ENCODE peak calls at places on chromosome 17, in four cellular contexts. T, F, G and Z are unnamed samples. For H3K9me3, the result is how much of the 10 kb centered on the place peaks cover.

GRCh38 chr17:48441231-48441711 is 11.3 kb upstream of the SKAP1 start:
- DNase-seq in F (no peak), T (no peak), G (no peak), Z (no peak)

GRCh38 chr17:36850794-36851193 is 86.5 kb upstream of the LHX1 start:
- DNase-seq in T (peak), G (no peak), F (no peak), Z (no peak)

GRCh38 chr17:12790806-12791148 is 1.5 kb downstream of the ARHGAP44 start:
- DNase-seq in G (no peak), T (no peak), F (no peak), Z (no peak)

GRCh38 chr17:68733241-68734176 is 132.3 kb upstream of the FAM20A start:
- DNase-seq in F (no peak), G (no peak), T (no peak), Z (no peak)

GRCh38 chr17:78618264-78619066 is 41.3 kb upstream of the DNAH17 start:
- DNase-seq in G (no peak), F (no peak), T (no peak), Z (no peak)

GRCh38 chr17:60463157-60463820 is 41.0 kb downstream of the CHCT1 start:
- DNase-seq in T (no peak), G (no peak), F (no peak), Z (no peak)

GRCh38 chr17:43094129-43094834 is 30.9 kb downstream of the BRCA1 start:
- DNase-seq in G (no peak), T (no peak), F (no peak), Z (no peak)

GRCh38 chr17:58391302-58391984 is 25.9 kb downstream of the RNF43 start:
- DNase-seq in F (no peak), T (peak), G (no peak), Z (peak)

GRCh38 chr17:39271546-39271945 is 45.8 kb upstream of the STAC2 start:
- DNase-seq in F (no peak), G (no peak), T (no peak), Z (no peak)

GRCh38 chr17:8188408-8188839 is 1.6 kb downstream of the BORCS6 start:
- DNase-seq in F (no peak), G (peak), T (no peak), Z (no peak)

GRCh38 chr17:61048398-61049106 is 351.1 kb upstream of the TBX2 start:
- DNase-seq in F (no peak), G (no peak), T (no peak), Z (no peak)

GRCh38 chr17:72409405-72410002 is 288.7 kb downstream of the SOX9 start:
- DNase-seq in G (no peak), F (no peak), T (no peak), Z (no peak)

GRCh38 chr17:9115446-9116265 is 94.3 kb downstream of the NTN1 start:
- DNase-seq in G (peak), T (no peak), F (peak), Z (peak)

GRCh38 chr17:37137070-37137610 is 188.4 kb downstream of the AATF start:
- DNase-seq in G (no peak), T (no peak), F (no peak), Z (no peak)

GRCh38 chr17:787641-788221 is 5.6 kb downstream of the MRM3 start:
- DNase-seq in T (no peak), G (no peak), F (no peak), Z (peak)

GRCh38 chr17:21425736-21426135 is 49.6 kb downstream of the KCNJ12 start:
- DNase-seq in F (no peak), T (no peak), G (no peak), Z (no peak)

GRCh38 chr17:63279498-63280230 is 166.4 kb downstream of the CYB561 start:
- DNase-seq in T (no peak), F (no peak), G (no peak), Z (no peak)

DNA sequence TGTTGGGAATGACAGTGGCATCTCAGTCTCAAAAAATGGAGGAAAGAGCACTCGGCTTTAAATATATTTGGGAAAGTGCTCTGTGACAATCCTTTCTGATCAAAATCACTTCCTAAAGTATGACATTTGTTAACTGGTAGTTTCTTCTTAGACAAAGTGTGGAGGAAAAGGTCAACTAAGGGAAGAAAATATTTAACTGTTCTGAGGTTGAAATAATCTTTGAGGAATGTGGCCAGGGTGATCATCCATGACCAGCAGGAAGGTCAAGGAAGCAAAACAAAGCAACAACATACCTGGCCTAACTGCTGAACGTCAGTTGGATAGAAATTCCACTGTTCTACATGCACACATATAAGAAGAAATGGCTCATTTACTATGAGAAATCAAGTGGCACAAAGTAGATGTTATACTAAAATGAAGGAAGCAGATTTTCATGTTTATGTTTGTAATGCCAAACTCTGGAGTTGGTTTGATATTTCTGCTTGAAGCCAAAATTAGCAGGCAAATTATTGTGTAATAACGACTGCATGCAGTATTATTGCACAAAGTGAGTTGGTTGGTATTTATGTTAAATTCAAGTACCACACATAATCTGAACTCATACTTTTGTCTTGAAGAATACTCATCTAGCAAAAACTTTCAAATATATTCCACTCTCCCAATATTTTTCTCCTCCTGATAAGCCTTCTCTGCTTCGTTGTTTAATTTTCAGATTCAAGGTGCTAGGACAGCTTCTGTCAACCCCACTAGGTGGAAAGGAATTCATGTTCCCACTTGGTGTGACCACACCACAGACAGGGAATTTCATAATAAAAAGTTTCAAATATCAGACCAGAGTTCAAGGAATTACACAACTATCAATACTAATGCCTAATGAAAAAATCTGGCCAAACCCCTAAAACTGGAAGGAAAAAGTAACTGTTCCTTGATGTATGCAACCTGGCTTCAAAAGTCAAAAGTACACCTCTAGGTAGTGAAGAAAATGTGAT is 87.4 kb upstream of the CORO6 start:
- DNase-seq in T (no peak), G (no peak), F (no peak), Z (no peak)
- H3K4me3 ChIP-seq in T (no peak), G (no peak), F (no peak), Z (no peak)

DNA sequence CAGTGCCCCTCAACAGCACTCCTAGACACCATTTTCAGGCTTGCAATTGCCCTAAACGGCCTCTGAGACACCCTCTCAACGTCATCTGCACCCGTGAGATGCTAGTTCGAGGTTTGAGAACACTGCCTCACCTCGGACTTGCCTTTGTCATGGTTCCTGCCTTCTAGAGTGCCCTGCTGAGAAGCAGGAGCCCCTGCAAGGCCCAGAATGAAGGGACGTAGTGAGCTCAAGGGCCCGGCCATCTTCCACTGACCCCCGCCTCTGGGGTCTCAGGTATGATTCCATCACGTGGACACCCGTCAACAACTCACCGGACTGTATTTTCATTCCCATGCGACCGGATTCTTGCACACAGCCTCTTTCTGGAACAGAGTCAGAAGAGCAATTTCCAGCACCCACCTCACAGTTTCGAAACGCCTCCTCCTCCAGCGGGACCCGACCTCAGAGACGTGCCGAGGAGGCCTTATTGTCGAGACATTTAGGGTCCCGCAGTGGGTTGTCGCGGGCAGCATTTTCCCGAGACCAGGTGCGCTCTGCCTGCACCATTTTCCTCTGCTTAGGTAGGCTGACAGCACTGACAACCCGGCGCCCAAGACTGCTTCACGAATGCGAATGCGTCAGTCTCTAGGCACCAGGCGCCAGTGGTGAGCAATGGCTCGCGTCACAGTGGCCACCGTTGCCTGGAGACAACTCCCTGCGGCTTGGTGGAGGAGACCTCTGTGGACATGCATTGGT is 999.9 kb downstream of the KCNJ18 start:
- DNase-seq in T (no peak), F (peak), G (no peak), Z (no peak)
- H3K9me3 ChIP-seq in T (under half), F (under half), G (under half), Z (under half)

DNA sequence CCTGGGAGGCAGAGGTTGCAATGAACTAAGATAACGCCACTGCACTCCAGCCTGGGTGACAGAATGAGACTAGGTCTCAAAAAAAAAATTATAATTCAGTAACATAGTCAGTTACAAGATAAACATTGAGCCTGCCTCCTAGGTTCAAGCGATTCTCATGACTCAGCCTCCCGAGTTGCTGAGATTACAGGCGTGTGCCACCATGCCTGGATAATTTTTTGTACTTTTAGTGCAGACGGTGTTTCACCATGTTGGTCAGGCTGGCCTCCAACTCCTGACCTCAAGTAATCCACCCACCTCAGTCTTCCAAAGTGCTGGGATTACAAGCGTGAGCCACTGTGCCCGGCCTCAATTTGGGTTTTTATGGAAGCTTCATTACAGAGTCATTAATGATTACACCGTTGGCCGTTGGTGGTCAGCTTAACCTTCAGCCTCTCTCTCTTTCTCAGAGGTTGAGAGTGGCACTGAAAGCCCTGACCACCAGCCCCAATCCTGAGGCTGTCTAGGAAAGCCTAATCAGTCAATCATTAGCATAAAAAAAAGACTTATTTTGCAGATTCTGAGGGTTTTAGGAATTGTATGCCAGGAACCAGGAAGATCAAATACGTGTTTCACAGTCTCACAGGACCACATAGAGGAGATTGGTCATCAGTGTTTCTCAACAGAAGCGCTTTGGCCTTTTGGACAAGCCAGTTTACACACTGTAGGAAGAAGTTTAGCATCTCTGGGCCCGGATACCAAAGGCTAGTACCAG is 1.3 kb upstream of the LRRC37A3 start:
- DNase-seq in G (no peak), F (no peak), T (no peak), Z (no peak)
- TF ChIP-seq POLR2A in G (no peak), F (no peak), T (no peak), Z (no peak)

GRCh38 chr17:45145035-45145389 is 3.3 kb upstream of the HEXIM1 start:
- DNase-seq in F (no peak), G (no peak), T (no peak), Z (no peak)
- H3K4me3 ChIP-seq in F (no peak), G (peak), T (no peak), Z (no peak)

DNA sequence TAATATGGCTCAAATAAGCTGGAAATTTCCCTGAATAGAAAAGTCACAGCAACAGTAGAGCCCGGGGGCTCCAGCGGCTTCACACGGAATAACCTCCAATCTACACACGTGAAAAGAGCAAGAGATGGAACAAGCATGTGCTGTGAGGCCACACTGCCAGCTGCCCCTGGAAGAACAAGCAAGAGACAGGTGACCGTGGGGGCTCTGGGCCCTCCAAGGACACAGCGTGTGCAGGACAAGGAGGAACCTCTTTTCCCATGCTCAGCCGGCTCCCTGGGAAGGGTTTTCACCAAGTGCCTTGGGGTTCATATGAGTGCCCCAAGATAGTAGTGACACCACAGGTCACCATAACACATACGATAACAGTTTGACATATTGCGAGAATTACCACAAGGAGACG is 110.2 kb upstream of the ZNF750 start:
- DNase-seq in T (no peak), F (no peak), G (peak), Z (no peak)
- H3K9me3 ChIP-seq in T (under half), F (under half), G (under half), Z (under half)

GRCh38 chr17:40474419-40475002 is 26.9 kb downstream of the TNS4 start:
- DNase-seq in F (no peak), T (no peak), G (peak), Z (no peak)
- TF ChIP-seq POLR2A in F (no peak), T (no peak), G (no peak), Z (no peak)

GRCh38 chr17:75398279-75398678 is 7.2 kb downstream of the GRB2 start:
- DNase-seq in G (no peak), F (no peak), T (no peak), Z (no peak)

GRCh38 chr17:75396025-75396424 is 9.5 kb downstream of the GRB2 start:
- DNase-seq in G (no peak), F (no peak), T (no peak), Z (no peak)

GRCh38 chr17:75394332-75394918 is 11.1 kb downstream of the GRB2 start:
- DNase-seq in F (no peak), T (no peak), G (no peak), Z (no peak)

GRCh38 chr17:75397217-75397616 is 8.3 kb downstream of the GRB2 start:
- DNase-seq in T (no peak), G (no peak), F (no peak), Z (no peak)

GRCh38 chr17:75396781-75397180 is 8.7 kb downstream of the GRB2 start:
- DNase-seq in T (no peak), G (no peak), F (no peak), Z (no peak)
- H3K4me3 ChIP-seq in T (no peak), G (no peak), F (no peak), Z (no peak)